ENCODE peak calls at places on chromosome 10, in six cellular contexts. One of them, this sample, is unnamed.

GRCh38 chr10:124710266-124710881 is 33.8 kb downstream of the FAM53B start:
- DNase-seq in cardiac muscle cell: no peak
- DNase-seq in PC-3: no peak
- DNase-seq in right lobe of liver: peak
- DNase-seq in AG04450: no peak
- DNase-seq in mammary epithelial cell: no peak
- DNase-seq in this sample: peak

GRCh38 chr10:79410315-79411094 is 34.9 kb downstream of the ZCCHC24 start:
- DNase-seq in cardiac muscle cell: no peak
- DNase-seq in PC-3: no peak
- DNase-seq in right lobe of liver: peak
- DNase-seq in AG04450: no peak
- DNase-seq in mammary epithelial cell: no peak
- DNase-seq in this sample: no peak

GRCh38 chr10:36725581-36726520 is 399.5 kb upstream of the ANKRD30A start:
- DNase-seq in cardiac muscle cell: peak
- DNase-seq in PC-3: peak
- DNase-seq in right lobe of liver: no peak
- DNase-seq in AG04450: peak
- DNase-seq in mammary epithelial cell: peak
- DNase-seq in this sample: peak

GRCh38 chr10:48343871-48344598 is 37.6 kb downstream of the MAPK8 start:
- DNase-seq in cardiac muscle cell: no peak
- DNase-seq in PC-3: no peak
- DNase-seq in right lobe of liver: no peak
- DNase-seq in AG04450: no peak
- DNase-seq in mammary epithelial cell: no peak
- DNase-seq in this sample: no peak

GRCh38 chr10:133455611-133456031 is 1.9 kb downstream of the SCART1 start:
- DNase-seq in cardiac muscle cell: no peak
- DNase-seq in PC-3: no peak
- DNase-seq in right lobe of liver: no peak
- DNase-seq in AG04450: no peak
- DNase-seq in mammary epithelial cell: no peak
- DNase-seq in this sample: peak

GRCh38 chr10:43230101-43230908 is 36.6 kb downstream of the RASGEF1A start:
- DNase-seq in cardiac muscle cell: no peak
- DNase-seq in PC-3: no peak
- DNase-seq in right lobe of liver: peak
- DNase-seq in AG04450: no peak
- DNase-seq in mammary epithelial cell: no peak
- DNase-seq in this sample: peak

GRCh38 chr10:132488231-132488821 is 49.3 kb upstream of the INPP5A start:
- DNase-seq in cardiac muscle cell: no peak
- DNase-seq in PC-3: no peak
- DNase-seq in right lobe of liver: peak
- DNase-seq in AG04450: no peak
- DNase-seq in mammary epithelial cell: no peak
- DNase-seq in this sample: peak

GRCh38 chr10:51897560-51897959 is 198.2 kb upstream of the CSTF2T start:
- DNase-seq in cardiac muscle cell: peak
- DNase-seq in PC-3: no peak
- DNase-seq in right lobe of liver: no peak
- DNase-seq in AG04450: no peak
- DNase-seq in mammary epithelial cell: no peak
- DNase-seq in this sample: no peak

GRCh38 chr10:119770928-119771327 is 45.1 kb downstream of the INPP5F start:
- DNase-seq in cardiac muscle cell: peak
- DNase-seq in PC-3: no peak
- DNase-seq in right lobe of liver: no peak
- DNase-seq in AG04450: no peak
- DNase-seq in mammary epithelial cell: peak
- DNase-seq in this sample: no peak

GRCh38 chr10:62492012-62492869 is 118.1 kb downstream of the ZNF365 start:
- DNase-seq in cardiac muscle cell: peak
- DNase-seq in PC-3: peak
- DNase-seq in right lobe of liver: no peak
- DNase-seq in AG04450: no peak
- DNase-seq in mammary epithelial cell: peak
- DNase-seq in this sample: peak

GRCh38 chr10:81426722-81427121 is 448.3 kb upstream of the NRG3 start:
- DNase-seq in cardiac muscle cell: no peak
- DNase-seq in PC-3: no peak
- DNase-seq in right lobe of liver: no peak
- DNase-seq in AG04450: no peak
- DNase-seq in mammary epithelial cell: no peak
- DNase-seq in this sample: no peak

GRCh38 chr10:112711366-112711765 is 238.7 kb upstream of the TCF7L2 start:
- DNase-seq in cardiac muscle cell: no peak
- DNase-seq in PC-3: peak
- DNase-seq in right lobe of liver: no peak
- DNase-seq in AG04450: no peak
- DNase-seq in mammary epithelial cell: no peak
- DNase-seq in this sample: peak

GRCh38 chr10:14873090-14873760 is 5.4 kb upstream of the SUV39H2 start:
- DNase-seq in cardiac muscle cell: peak
- DNase-seq in PC-3: peak
- DNase-seq in right lobe of liver: no peak
- DNase-seq in AG04450: no peak
- DNase-seq in mammary epithelial cell: peak
- DNase-seq in this sample: peak

GRCh38 chr10:72086466-72087391 is 1.6 kb downstream of the SPOCK2 start:
- DNase-seq in cardiac muscle cell: no peak
- DNase-seq in PC-3: no peak
- DNase-seq in right lobe of liver: no peak
- DNase-seq in AG04450: no peak
- DNase-seq in mammary epithelial cell: no peak
- DNase-seq in this sample: peak

GRCh38 chr10:35640474-35640873 is 1.6 kb downstream of the FZD8 start:
- DNase-seq in cardiac muscle cell: peak
- DNase-seq in PC-3: peak
- DNase-seq in right lobe of liver: peak
- DNase-seq in AG04450: peak
- DNase-seq in mammary epithelial cell: peak
- DNase-seq in this sample: peak

GRCh38 chr10:61066661-61067353 is 122.8 kb upstream of the RHOBTB1 start:
- DNase-seq in cardiac muscle cell: no peak
- DNase-seq in PC-3: no peak
- DNase-seq in right lobe of liver: no peak
- DNase-seq in AG04450: no peak
- DNase-seq in mammary epithelial cell: no peak
- DNase-seq in this sample: no peak

GRCh38 chr10:119404719-119405504 is 137.6 kb downstream of the RGS10 start:
- DNase-seq in cardiac muscle cell: no peak
- DNase-seq in PC-3: no peak
- DNase-seq in right lobe of liver: no peak
- DNase-seq in AG04450: no peak
- DNase-seq in mammary epithelial cell: no peak
- DNase-seq in this sample: peak

GRCh38 chr10:36555036-36555435 is 570.4 kb upstream of the ANKRD30A start:
- DNase-seq in cardiac muscle cell: no peak
- DNase-seq in PC-3: no peak
- DNase-seq in right lobe of liver: no peak
- DNase-seq in AG04450: no peak
- DNase-seq in mammary epithelial cell: peak
- DNase-seq in this sample: no peak

GRCh38 chr10:103881420-103882284 is 26.3 kb upstream of the SH3PXD2A start:
- DNase-seq in cardiac muscle cell: no peak
- DNase-seq in PC-3: peak
- DNase-seq in right lobe of liver: no peak
- DNase-seq in AG04450: no peak
- DNase-seq in mammary epithelial cell: peak
- DNase-seq in this sample: no peak

GRCh38 chr10:112497347-112497950 is 50.4 kb downstream of the VTI1A start:
- DNase-seq in cardiac muscle cell: no peak
- DNase-seq in PC-3: no peak
- DNase-seq in right lobe of liver: no peak
- DNase-seq in AG04450: no peak
- DNase-seq in mammary epithelial cell: no peak
- DNase-seq in this sample: no peak

GRCh38 chr10:88243847-88244730 is 339.0 kb downstream of the RNLS start:
- DNase-seq in cardiac muscle cell: peak
- DNase-seq in PC-3: no peak
- DNase-seq in right lobe of liver: peak
- DNase-seq in AG04450: peak
- DNase-seq in mammary epithelial cell: no peak
- DNase-seq in this sample: no peak

GRCh38 chr10:16155761-16156322 is 281.0 kb upstream of the PTER start:
- DNase-seq in cardiac muscle cell: no peak
- DNase-seq in PC-3: no peak
- DNase-seq in right lobe of liver: no peak
- DNase-seq in AG04450: no peak
- DNase-seq in mammary epithelial cell: no peak
- DNase-seq in this sample: no peak

GRCh38 chr10:102468683-102469082 is 17.3 kb upstream of the C10orf95 start:
- DNase-seq in cardiac muscle cell: peak
- DNase-seq in PC-3: no peak
- DNase-seq in right lobe of liver: no peak
- DNase-seq in AG04450: no peak
- DNase-seq in mammary epithelial cell: no peak
- DNase-seq in this sample: peak

GRCh38 chr10:77989081-77989724 is 40.1 kb downstream of the POLR3A start:
- DNase-seq in cardiac muscle cell: no peak
- DNase-seq in PC-3: peak
- DNase-seq in right lobe of liver: no peak
- DNase-seq in AG04450: no peak
- DNase-seq in mammary epithelial cell: no peak
- DNase-seq in this sample: peak

GRCh38 chr10:120813085-120813484 is 38.1 kb upstream of the WDR11 start:
- DNase-seq in cardiac muscle cell: no peak
- DNase-seq in PC-3: no peak
- DNase-seq in right lobe of liver: no peak
- DNase-seq in AG04450: no peak
- DNase-seq in mammary epithelial cell: no peak
- DNase-seq in this sample: no peak

GRCh38 chr10:74194999-74195398 is 44.0 kb downstream of the ADK start:
- DNase-seq in cardiac muscle cell: peak
- DNase-seq in PC-3: peak
- DNase-seq in right lobe of liver: no peak
- DNase-seq in AG04450: no peak
- DNase-seq in mammary epithelial cell: no peak
- DNase-seq in this sample: no peak

GRCh38 chr10:69375307-69376151 is 41.2 kb downstream of the TACR2 start:
- DNase-seq in cardiac muscle cell: peak
- DNase-seq in PC-3: no peak
- DNase-seq in right lobe of liver: no peak
- DNase-seq in AG04450: no peak
- DNase-seq in mammary epithelial cell: peak
- DNase-seq in this sample: no peak

GRCh38 chr10:79179404-79180309 is 110.9 kb downstream of the ZMIZ1 start:
- DNase-seq in cardiac muscle cell: no peak
- DNase-seq in PC-3: no peak
- DNase-seq in right lobe of liver: no peak
- DNase-seq in AG04450: no peak
- DNase-seq in mammary epithelial cell: no peak
- DNase-seq in this sample: no peak

GRCh38 chr10:20473361-20473760 is 423.8 kb downstream of the NEBL start:
- DNase-seq in cardiac muscle cell: peak
- DNase-seq in PC-3: no peak
- DNase-seq in right lobe of liver: no peak
- DNase-seq in AG04450: no peak
- DNase-seq in mammary epithelial cell: no peak
- DNase-seq in this sample: no peak

GRCh38 chr10:239109-239508 is 103.9 kb downstream of the ZMYND11 start:
- DNase-seq in cardiac muscle cell: no peak
- DNase-seq in PC-3: peak
- DNase-seq in right lobe of liver: no peak
- DNase-seq in AG04450: no peak
- DNase-seq in mammary epithelial cell: peak
- DNase-seq in this sample: peak

GRCh38 chr10:97640174-97640867 is at the start of gene PI4K2A:
- DNase-seq in cardiac muscle cell: peak
- DNase-seq in PC-3: peak
- DNase-seq in right lobe of liver: peak
- DNase-seq in AG04450: peak
- DNase-seq in mammary epithelial cell: peak
- DNase-seq in this sample: peak
- H3K27ac ChIP-seq in cardiac muscle cell: peak
- H3K27ac ChIP-seq in PC-3: no peak
- H3K27ac ChIP-seq in right lobe of liver: peak
- H3K27ac ChIP-seq in AG04450: peak
- H3K27ac ChIP-seq in mammary epithelial cell: peak
- H3K27ac ChIP-seq in this sample: peak

GRCh38 chr10:75724047-75724446 is 292.6 kb downstream of the LRMDA start:
- DNase-seq in cardiac muscle cell: no peak
- DNase-seq in PC-3: no peak
- DNase-seq in right lobe of liver: no peak
- DNase-seq in AG04450: no peak
- DNase-seq in mammary epithelial cell: no peak
- DNase-seq in this sample: no peak
- H3K27ac ChIP-seq in cardiac muscle cell: no peak
- H3K27ac ChIP-seq in PC-3: peak
- H3K27ac ChIP-seq in right lobe of liver: no peak
- H3K27ac ChIP-seq in AG04450: no peak
- H3K27ac ChIP-seq in mammary epithelial cell: no peak
- H3K27ac ChIP-seq in this sample: no peak

GRCh38 chr10:4868357-4868657 is 42.3 kb downstream of the AKR1E2 start:
- DNase-seq in cardiac muscle cell: peak
- DNase-seq in PC-3: no peak
- DNase-seq in right lobe of liver: no peak
- DNase-seq in AG04450: no peak
- DNase-seq in mammary epithelial cell: no peak
- DNase-seq in this sample: no peak

GRCh38 chr10:4867520-4868356 is 41.7 kb downstream of the AKR1E2 start:
- DNase-seq in cardiac muscle cell: peak
- DNase-seq in PC-3: no peak
- DNase-seq in right lobe of liver: no peak
- DNase-seq in AG04450: no peak
- DNase-seq in mammary epithelial cell: no peak
- DNase-seq in this sample: no peak

GRCh38 chr10:4867109-4867519 is 41.1 kb downstream of the AKR1E2 start:
- DNase-seq in cardiac muscle cell: no peak
- DNase-seq in PC-3: no peak
- DNase-seq in right lobe of liver: no peak
- DNase-seq in AG04450: no peak
- DNase-seq in mammary epithelial cell: no peak
- DNase-seq in this sample: no peak

GRCh38 chr10:4865945-4866661 is 40.1 kb downstream of the AKR1E2 start:
- DNase-seq in cardiac muscle cell: peak
- DNase-seq in PC-3: no peak
- DNase-seq in right lobe of liver: no peak
- DNase-seq in AG04450: no peak
- DNase-seq in mammary epithelial cell: no peak
- DNase-seq in this sample: no peak
- H3K27ac ChIP-seq in cardiac muscle cell: peak
- H3K27ac ChIP-seq in PC-3: no peak
- H3K27ac ChIP-seq in right lobe of liver: no peak
- H3K27ac ChIP-seq in AG04450: no peak
- H3K27ac ChIP-seq in mammary epithelial cell: no peak
- H3K27ac ChIP-seq in this sample: no peak

DNA sequence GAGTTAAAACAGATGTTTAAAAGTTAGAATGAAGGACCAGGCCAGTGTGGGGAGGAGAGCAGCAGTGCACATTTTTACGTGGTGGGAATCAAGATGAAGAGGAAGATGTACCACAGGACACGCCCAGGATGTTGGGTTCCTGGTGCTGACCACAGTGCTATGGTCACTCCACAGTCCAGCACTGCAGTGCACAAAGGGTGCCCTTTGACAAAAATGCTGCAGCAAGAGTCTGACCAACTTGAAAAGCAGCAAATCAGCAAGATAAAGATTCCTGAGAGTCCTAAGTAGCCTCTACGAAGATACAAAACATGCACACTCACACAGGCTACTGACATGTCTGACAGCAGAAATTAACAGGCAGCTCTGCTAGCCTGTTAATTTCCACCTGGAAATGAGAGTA is 107.1 kb downstream of the PIP4K2A start:
- DNase-seq in cardiac muscle cell: no peak
- DNase-seq in PC-3: no peak
- DNase-seq in right lobe of liver: no peak
- DNase-seq in AG04450: no peak
- DNase-seq in mammary epithelial cell: no peak
- DNase-seq in this sample: no peak
- H3K27ac ChIP-seq in cardiac muscle cell: no peak
- H3K27ac ChIP-seq in PC-3: no peak
- H3K27ac ChIP-seq in right lobe of liver: no peak
- H3K27ac ChIP-seq in AG04450: no peak
- H3K27ac ChIP-seq in mammary epithelial cell: no peak
- H3K27ac ChIP-seq in this sample: no peak

This sample was measured in osteoblast.